ENCODE peak calls at places on chromosomes 11 and 22, in nine cellular contexts. N is T-cell; D is stimulated activated naive CD8-positive, alpha-beta T cell treated with anti-CD3 and anti-CD28 coated beads, Interleukin-15, amount 100 ng/mL, for 72 hours; K is progenitor cell of endocrine pancreas; L is activated naive CD4-positive, alpha-beta T cell treated with anti-CD3 and anti-CD28 coated beads for 36 hours; B is uterus; U is SK-MEL-5; G is left cardiac atrium; J is T-helper 2 cell. C is an unnamed sample.

GRCh38 chr11:47858169-47858543 is 10.0 kb upstream of the NUP160 start:
- DNase-seq in G (peak), N (no peak), L (no peak), D (no peak), B (no peak), J (no peak), U (peak), K (no peak), C (no peak)

GRCh38 chr22:17587631-17588030 is 24.3 kb downstream of the SLC25A18 start:
- DNase-seq in U (no peak), K (no peak), N (no peak), D (no peak), B (no peak), J (no peak), L (no peak), G (no peak), C (no peak)

GRCh38 chr11:124108158-124108557 is 7.1 kb upstream of the VWA5A start:
- DNase-seq in D (no peak), L (peak), J (peak), B (no peak), K (no peak), U (peak), G (no peak), N (no peak), C (no peak)

GRCh38 chr22:31350410-31350863 is 4.3 kb upstream of the PATZ1 start:
- DNase-seq in N (no peak), K (no peak), U (peak), B (no peak), D (no peak), G (no peak), J (no peak), L (no peak), C (no peak)

GRCh38 chr11:370087-370941 is 1.0 kb downstream of the B4GALNT4 start:
- DNase-seq in G (peak), N (no peak), J (no peak), B (no peak), D (no peak), L (no peak), U (no peak), K (no peak), C (no peak)

GRCh38 chr11:102302241-102302640 is 15.0 kb upstream of the BIRC3 start:
- DNase-seq in L (no peak), B (no peak), K (no peak), D (no peak), J (peak), N (no peak), U (no peak), G (no peak), C (no peak)

GRCh38 chr11:73284106-73284505 is 12.0 kb downstream of the P2RY6 start:
- DNase-seq in K (no peak), B (no peak), D (no peak), J (no peak), L (no peak), N (no peak), G (no peak), U (no peak), C (no peak)

GRCh38 chr11:47941907-47942558 is 38.3 kb upstream of the PTPRJ start:
- DNase-seq in J (no peak), B (no peak), L (no peak), D (no peak), U (no peak), N (no peak), K (no peak), G (no peak), C (no peak)

GRCh38 chr22:38799265-38800002 is 5.5 kb upstream of the DNAL4 start:
- DNase-seq in U (no peak), J (no peak), L (no peak), K (no peak), B (no peak), G (no peak), N (no peak), D (no peak), C (no peak)

GRCh38 chr22:27718186-27719032 is 83.1 kb downstream of the MN1 start:
- DNase-seq in G (peak), J (no peak), U (peak), N (no peak), D (no peak), L (no peak), K (no peak), B (peak), C (no peak)

GRCh38 chr11:108961095-108961494 is 296.2 kb downstream of the DDX10 start:
- DNase-seq in D (no peak), L (no peak), K (no peak), U (no peak), G (no peak), N (no peak), B (no peak), J (no peak), C (no peak)

GRCh38 chr11:134471341-134472187 is 59.5 kb upstream of the B3GAT1 start:
- DNase-seq in B (no peak), D (no peak), L (no peak), G (no peak), J (no peak), U (no peak), N (no peak), K (no peak), C (no peak)

GRCh38 chr22:38442967-38443674 is 11.9 kb downstream of the KCNJ4 start:
- DNase-seq in U (no peak), G (no peak), D (no peak), L (no peak), N (no peak), K (no peak), B (no peak), J (no peak), C (no peak)

GRCh38 chr11:20795005-20795404 is 125.6 kb downstream of the NELL1 start:
- DNase-seq in L (no peak), B (no peak), J (no peak), G (no peak), U (no peak), K (no peak), N (no peak), D (no peak), C (no peak)

GRCh38 chr11:35148163-35148562 is 9.2 kb downstream of the CD44 start:
- DNase-seq in N (peak), G (no peak), L (peak), K (no peak), J (peak), U (no peak), D (peak), B (no peak), C (peak)

GRCh38 chr11:62427630-62428233 is 8.9 kb downstream of the SCGB1A1 start:
- DNase-seq in D (peak), K (no peak), L (peak), J (peak), B (no peak), U (peak), G (no peak), N (no peak), C (no peak)

GRCh38 chr11:64444838-64445441 is 86.0 kb downstream of the RPS6KA4 start:
- DNase-seq in B (no peak), U (peak), L (no peak), D (no peak), K (no peak), G (no peak), N (no peak), J (no peak), C (no peak)

GRCh38 chr11:115477410-115477809 is 26.8 kb downstream of the CADM1 start:
- DNase-seq in G (no peak), U (no peak), L (no peak), J (no peak), D (no peak), K (no peak), B (no peak), N (no peak), C (no peak)

GRCh38 chr11:43738600-43739409 is 58.3 kb downstream of the HSD17B12 start:
- DNase-seq in K (no peak), G (no peak), J (no peak), N (no peak), L (no peak), D (no peak), B (no peak), U (peak), C (no peak)

GRCh38 chr11:61967924-61968757 is 707 bp upstream of the FTH1 start:
- DNase-seq in D (peak), J (peak), U (peak), G (peak), K (peak), N (no peak), B (peak), L (peak), C (peak)

GRCh38 chr11:134333312-134333711 is 1.5 kb downstream of the GLB1L2 start:
- DNase-seq in B (no peak), J (no peak), U (no peak), G (no peak), K (no peak), L (no peak), D (no peak), N (no peak), C (no peak)

GRCh38 chr11:6319879-6320410 is 356 bp downstream of the CAVIN3 start:
- DNase-seq in K (peak), B (peak), L (peak), G (peak), D (peak), J (peak), U (peak), N (no peak), C (no peak)

GRCh38 chr11:108524422-108524821 is 26.2 kb upstream of the POGLUT3 start:
- DNase-seq in G (no peak), N (no peak), U (no peak), K (no peak), D (no peak), B (no peak), L (no peak), J (no peak), C (no peak)

GRCh38 chr11:637593-638507 is 781 bp downstream of the DRD4 start:
- DNase-seq in D (no peak), K (no peak), N (no peak), G (no peak), L (no peak), J (no peak), U (no peak), B (peak), C (no peak)

GRCh38 chr11:129884581-129884980 is 10.8 kb downstream of the NFRKB start:
- DNase-seq in K (no peak), B (no peak), G (no peak), D (no peak), N (no peak), L (no peak), J (no peak), U (no peak), C (no peak)

GRCh38 chr22:25623310-25623734 is 58.8 kb downstream of the GRK3 start:
- DNase-seq in L (peak), J (peak), D (peak), B (no peak), K (no peak), N (no peak), G (no peak), U (no peak), C (no peak)

GRCh38 chr22:32904044-32904443 is 102.5 kb downstream of the TIMP3 start:
- DNase-seq in L (peak), U (peak), B (peak), K (no peak), G (no peak), N (no peak), D (no peak), J (peak), C (no peak)

GRCh38 chr11:69964247-69964643 is 113.9 kb upstream of the ANO1 start:
- DNase-seq in B (no peak), J (no peak), U (no peak), L (no peak), N (no peak), G (no peak), K (no peak), D (no peak), C (no peak)

C was measured in stimulated activated naive CD4-positive, alpha-beta T cell.